ENCODE peak calls at places on chromosomes 12 and 14, in seven cellular contexts. One of them, this sample, is unnamed.

GRCh38 chr12:127174881-127175280 is 1092.1 kb upstream of the TMEM132C start:
- DNase-seq in heart right ventricle: no peak
- DNase-seq in tibial nerve: no peak
- DNase-seq in endodermal cell: no peak
- DNase-seq in fibroblast of lung: no peak
- DNase-seq in A549: no peak
- DNase-seq in Peyer's patch: no peak
- DNase-seq in this sample: no peak

GRCh38 chr12:62605972-62606371 is 139.3 kb downstream of the MON2 start:
- DNase-seq in fibroblast of lung: no peak
- DNase-seq in tibial nerve: no peak
- DNase-seq in endodermal cell: no peak
- DNase-seq in A549: no peak
- DNase-seq in Peyer's patch: no peak
- DNase-seq in heart right ventricle: no peak
- DNase-seq in this sample: no peak

GRCh38 chr12:27999521-27999920 is 27.0 kb upstream of the PTHLH start:
- DNase-seq in Peyer's patch: no peak
- DNase-seq in tibial nerve: no peak
- DNase-seq in fibroblast of lung: peak; percentile 88
- DNase-seq in heart right ventricle: no peak
- DNase-seq in endodermal cell: no peak
- DNase-seq in A549: no peak
- DNase-seq in this sample: no peak

GRCh38 chr12:88299567-88300101 is 157.5 kb downstream of the TMTC3 start:
- DNase-seq in fibroblast of lung: peak; percentile 99
- DNase-seq in heart right ventricle: no peak
- DNase-seq in A549: peak; percentile 66
- DNase-seq in Peyer's patch: no peak
- DNase-seq in endodermal cell: no peak
- DNase-seq in tibial nerve: no peak
- DNase-seq in this sample: no peak

GRCh38 chr12:64007853-64008252 is 163.4 kb downstream of the SRGAP1 start:
- DNase-seq in fibroblast of lung: peak; percentile 50
- DNase-seq in endodermal cell: no peak
- DNase-seq in Peyer's patch: no peak
- DNase-seq in heart right ventricle: no peak
- DNase-seq in A549: no peak
- DNase-seq in tibial nerve: no peak
- DNase-seq in this sample: no peak

GRCh38 chr14:102575479-102576428 is 16.7 kb upstream of the RCOR1 start:
- DNase-seq in heart right ventricle: no peak
- DNase-seq in A549: no peak
- DNase-seq in Peyer's patch: no peak
- DNase-seq in fibroblast of lung: no peak
- DNase-seq in tibial nerve: no peak
- DNase-seq in endodermal cell: peak; percentile 50
- DNase-seq in this sample: no peak

GRCh38 chr12:90021729-90022249 is 313.2 kb upstream of the ATP2B1 start:
- DNase-seq in endodermal cell: no peak
- DNase-seq in fibroblast of lung: no peak
- DNase-seq in A549: no peak
- DNase-seq in Peyer's patch: no peak
- DNase-seq in tibial nerve: no peak
- DNase-seq in heart right ventricle: no peak
- DNase-seq in this sample: no peak

GRCh38 chr12:21774358-21775129 is at the start of gene KCNJ8:
- DNase-seq in Peyer's patch: no peak
- DNase-seq in A549: peak; percentile 12
- DNase-seq in endodermal cell: peak; percentile 96
- DNase-seq in fibroblast of lung: peak; percentile 57
- DNase-seq in tibial nerve: peak; percentile 16
- DNase-seq in heart right ventricle: peak; percentile 90
- DNase-seq in this sample: no peak

GRCh38 chr12:92105676-92106075 is 40.0 kb downstream of the BTG1 start:
- DNase-seq in endodermal cell: no peak
- DNase-seq in tibial nerve: no peak
- DNase-seq in heart right ventricle: no peak
- DNase-seq in A549: no peak
- DNase-seq in Peyer's patch: no peak
- DNase-seq in fibroblast of lung: no peak
- DNase-seq in this sample: no peak

DNA sequence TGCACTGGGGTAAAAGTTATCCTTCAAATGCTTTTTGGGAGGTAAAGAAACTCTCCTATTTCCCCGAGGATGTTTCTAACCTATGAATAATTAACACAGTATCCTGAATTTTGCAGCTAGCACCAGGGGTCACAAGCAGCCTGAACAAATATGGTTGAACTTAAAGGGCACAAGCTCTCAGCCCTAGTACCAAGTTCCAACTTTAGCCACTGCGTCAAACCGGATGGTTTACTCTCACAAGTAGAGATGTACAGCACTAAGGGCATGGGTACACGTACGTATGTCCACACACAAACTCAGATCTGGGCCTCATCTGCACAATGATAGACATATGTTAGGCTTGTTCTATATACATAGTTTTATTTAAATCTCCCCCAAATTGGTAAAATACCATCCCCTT is 4.7 kb downstream of the CCDC88C start:
- DNase-seq in A549: no peak
- DNase-seq in fibroblast of lung: no peak
- DNase-seq in tibial nerve: no peak
- DNase-seq in heart right ventricle: no peak
- DNase-seq in endodermal cell: no peak
- DNase-seq in Peyer's patch: no peak
- DNase-seq in this sample: no peak
- H3K4me3 ChIP-seq in A549: no peak overlapping the region
- H3K4me3 ChIP-seq in fibroblast of lung: no peak overlapping the region
- H3K4me3 ChIP-seq in tibial nerve: no peak overlapping the region
- H3K4me3 ChIP-seq in heart right ventricle: no peak overlapping the region
- H3K4me3 ChIP-seq in endodermal cell: no peak overlapping the region
- H3K4me3 ChIP-seq in Peyer's patch: no peak overlapping the region
- H3K4me3 ChIP-seq in this sample: peak overlapping the region; percentile 77

DNA sequence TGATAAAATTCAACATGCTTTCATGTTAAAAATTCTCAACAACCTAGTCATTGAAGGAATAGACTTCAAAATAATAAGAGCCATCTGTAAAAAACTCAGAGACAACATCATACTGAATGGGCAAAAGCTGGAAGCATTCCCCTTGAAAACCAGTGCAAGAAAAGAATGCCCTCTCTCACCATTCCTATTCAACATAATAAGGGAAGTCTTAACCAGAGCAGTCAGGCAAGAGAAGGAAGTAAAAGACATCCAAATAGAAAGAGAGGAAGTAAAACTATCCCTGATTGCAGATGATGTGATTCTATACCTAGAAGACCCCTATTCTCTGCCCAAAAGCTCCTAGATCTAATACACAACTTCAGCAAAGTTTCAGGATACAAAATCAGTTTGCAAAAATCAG is 52.9 kb downstream of the APOBEC1 start:
- DNase-seq in A549: no peak
- DNase-seq in tibial nerve: no peak
- DNase-seq in fibroblast of lung: no peak
- DNase-seq in Peyer's patch: no peak
- DNase-seq in heart right ventricle: no peak
- DNase-seq in endodermal cell: no peak
- DNase-seq in this sample: no peak
- TF ChIP-seq CTCF in A549: no peak
- TF ChIP-seq CTCF in tibial nerve: no peak
- TF ChIP-seq CTCF in fibroblast of lung: no peak
- TF ChIP-seq CTCF in Peyer's patch: no peak
- TF ChIP-seq CTCF in heart right ventricle: no peak
- TF ChIP-seq CTCF in endodermal cell: no peak
- TF ChIP-seq CTCF in this sample: no peak

GRCh38 chr12:57151741-57152407 is 4.5 kb upstream of the LRP1-AS start:
- DNase-seq in heart right ventricle: peak; percentile 40
- DNase-seq in fibroblast of lung: peak; percentile 79
- DNase-seq in endodermal cell: no peak
- DNase-seq in A549: no peak
- DNase-seq in tibial nerve: peak; percentile 71
- DNase-seq in Peyer's patch: no peak
- DNase-seq in this sample: no peak
- H3K4me1 ChIP-seq in heart right ventricle: peaks cover 100% of the 10 kb centered on the region
- H3K4me1 ChIP-seq in fibroblast of lung: peaks cover 60% of the 10 kb centered on the region
- H3K4me1 ChIP-seq in endodermal cell: peaks cover 25% of the 10 kb centered on the region
- H3K4me1 ChIP-seq in A549: peaks cover 25% of the 10 kb centered on the region
- H3K4me1 ChIP-seq in tibial nerve: peaks cover 67% of the 10 kb centered on the region
- H3K4me1 ChIP-seq in Peyer's patch: peaks cover 19% of the 10 kb centered on the region
- H3K4me1 ChIP-seq in this sample: no peaks in the 10 kb centered on the region

GRCh38 chr14:100787659-100788058 is 38.3 kb upstream of the MEG3 start:
- DNase-seq in fibroblast of lung: no peak
- DNase-seq in Peyer's patch: no peak
- DNase-seq in heart right ventricle: no peak
- DNase-seq in tibial nerve: no peak
- DNase-seq in endodermal cell: no peak
- DNase-seq in A549: no peak
- DNase-seq in this sample: no peak
- H3K4me3 ChIP-seq in fibroblast of lung: no peak overlapping the region
- H3K4me3 ChIP-seq in Peyer's patch: no peak overlapping the region
- H3K4me3 ChIP-seq in heart right ventricle: no peak overlapping the region
- H3K4me3 ChIP-seq in tibial nerve: no peak overlapping the region
- H3K4me3 ChIP-seq in endodermal cell: no peak overlapping the region
- H3K4me3 ChIP-seq in A549: no peak overlapping the region
- H3K4me3 ChIP-seq in this sample: no peak overlapping the region

GRCh38 chr14:58947816-58948440 is 240.5 kb upstream of the DAAM1 start:
- DNase-seq in tibial nerve: no peak
- DNase-seq in Peyer's patch: no peak
- DNase-seq in heart right ventricle: no peak
- DNase-seq in fibroblast of lung: peak; percentile 24
- DNase-seq in endodermal cell: peak; percentile 72
- DNase-seq in A549: no peak
- DNase-seq in this sample: no peak
- TF ChIP-seq CTCF in tibial nerve: no peak
- TF ChIP-seq CTCF in Peyer's patch: no peak
- TF ChIP-seq CTCF in heart right ventricle: no peak
- TF ChIP-seq CTCF in fibroblast of lung: peak; percentile 6
- TF ChIP-seq CTCF in endodermal cell: peak; percentile 67
- TF ChIP-seq CTCF in A549: no peak
- TF ChIP-seq CTCF in this sample: no peak

GRCh38 chr12:80188566-80188965 is 89.2 kb downstream of the OTOGL start:
- DNase-seq in heart right ventricle: no peak
- DNase-seq in fibroblast of lung: peak; percentile 8
- DNase-seq in endodermal cell: no peak
- DNase-seq in tibial nerve: no peak
- DNase-seq in A549: no peak
- DNase-seq in Peyer's patch: no peak
- DNase-seq in this sample: no peak

GRCh38 chr12:80183939-80184338 is 84.6 kb downstream of the OTOGL start:
- DNase-seq in Peyer's patch: no peak
- DNase-seq in heart right ventricle: no peak
- DNase-seq in A549: no peak
- DNase-seq in fibroblast of lung: no peak
- DNase-seq in tibial nerve: no peak
- DNase-seq in endodermal cell: no peak
- DNase-seq in this sample: no peak

GRCh38 chr12:80187660-80188090 is 88.3 kb downstream of the OTOGL start:
- DNase-seq in tibial nerve: no peak
- DNase-seq in A549: no peak
- DNase-seq in heart right ventricle: peak; percentile 12
- DNase-seq in endodermal cell: no peak
- DNase-seq in Peyer's patch: no peak
- DNase-seq in fibroblast of lung: peak; percentile 67
- DNase-seq in this sample: no peak

GRCh38 chr12:80189241-80189640 is 89.9 kb downstream of the OTOGL start:
- DNase-seq in tibial nerve: no peak
- DNase-seq in endodermal cell: no peak
- DNase-seq in fibroblast of lung: peak; percentile 93
- DNase-seq in heart right ventricle: no peak
- DNase-seq in A549: no peak
- DNase-seq in Peyer's patch: no peak
- DNase-seq in this sample: no peak

DNA sequence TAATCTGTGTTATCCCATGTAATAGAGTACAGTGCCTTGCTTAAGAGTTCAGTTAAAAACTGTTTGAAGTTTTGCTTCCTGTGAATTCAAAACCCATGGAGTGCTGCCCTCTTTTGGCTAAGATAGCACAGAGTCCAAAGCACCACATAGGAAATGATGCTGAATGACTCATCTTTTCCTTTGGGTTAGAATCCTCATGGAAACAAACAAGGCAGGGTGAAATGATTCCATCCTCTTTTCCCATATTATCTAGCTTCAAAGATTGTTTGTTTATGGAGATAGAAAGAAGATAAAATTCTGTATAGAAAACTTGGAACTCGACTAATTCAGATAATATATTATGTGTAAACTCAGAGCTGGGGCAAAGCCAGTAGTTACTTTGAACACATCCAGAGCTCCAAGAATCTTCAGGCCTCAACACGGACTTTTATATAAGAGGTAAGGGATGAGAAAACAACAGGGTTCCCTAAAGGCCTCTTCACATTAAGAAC is 87.4 kb downstream of the OTOGL start:
- DNase-seq in Peyer's patch: no peak
- DNase-seq in A549: peak; percentile 52
- DNase-seq in heart right ventricle: no peak
- DNase-seq in endodermal cell: peak; percentile 81
- DNase-seq in fibroblast of lung: peak; percentile 93
- DNase-seq in tibial nerve: peak; percentile 32
- DNase-seq in this sample: peak; percentile 4
- H3K4me1 ChIP-seq in Peyer's patch: no peaks in the 10 kb centered on the region
- H3K4me1 ChIP-seq in A549: peaks cover 3% of the 10 kb centered on the region
- H3K4me1 ChIP-seq in heart right ventricle: peaks cover 20% of the 10 kb centered on the region
- H3K4me1 ChIP-seq in endodermal cell: no peaks in the 10 kb centered on the region
- H3K4me1 ChIP-seq in fibroblast of lung: peaks cover 13% of the 10 kb centered on the region
- H3K4me1 ChIP-seq in tibial nerve: no peaks in the 10 kb centered on the region
- H3K4me1 ChIP-seq in this sample: no peaks in the 10 kb centered on the region

GRCh38 chr14:99737451-99737951 is 53.4 kb downstream of the CYP46A1 start:
- DNase-seq in Peyer's patch: no peak
- DNase-seq in fibroblast of lung: no peak
- DNase-seq in tibial nerve: no peak
- DNase-seq in heart right ventricle: peak; percentile 78
- DNase-seq in A549: peak; percentile 86
- DNase-seq in endodermal cell: no peak
- DNase-seq in this sample: no peak

GRCh38 chr14:99735189-99736135 is 51.4 kb downstream of the CYP46A1 start:
- DNase-seq in heart right ventricle: no peak
- DNase-seq in fibroblast of lung: no peak
- DNase-seq in tibial nerve: peak; percentile 7
- DNase-seq in Peyer's patch: peak; percentile 31
- DNase-seq in A549: no peak
- DNase-seq in endodermal cell: peak; percentile 43
- DNase-seq in this sample: no peak

GRCh38 chr14:99737956-99738667 is 54.0 kb downstream of the CYP46A1 start:
- DNase-seq in heart right ventricle: no peak
- DNase-seq in fibroblast of lung: no peak
- DNase-seq in Peyer's patch: no peak
- DNase-seq in A549: no peak
- DNase-seq in tibial nerve: no peak
- DNase-seq in endodermal cell: no peak
- DNase-seq in this sample: no peak

GRCh38 chr14:99734406-99735051 is 50.4 kb downstream of the CYP46A1 start:
- DNase-seq in heart right ventricle: no peak
- DNase-seq in A549: no peak
- DNase-seq in tibial nerve: peak; percentile 11
- DNase-seq in endodermal cell: peak; percentile 37
- DNase-seq in Peyer's patch: peak; percentile 44
- DNase-seq in fibroblast of lung: no peak
- DNase-seq in this sample: no peak

GRCh38 chr14:99736600-99737371 is 52.7 kb downstream of the CYP46A1 start:
- DNase-seq in heart right ventricle: peak; percentile 57
- DNase-seq in endodermal cell: no peak
- DNase-seq in A549: no peak
- DNase-seq in Peyer's patch: peak; percentile 45
- DNase-seq in tibial nerve: no peak
- DNase-seq in fibroblast of lung: no peak
- DNase-seq in this sample: no peak
- H3K4me3 ChIP-seq in heart right ventricle: peak overlapping the region; percentile 62
- H3K4me3 ChIP-seq in endodermal cell: no peak overlapping the region
- H3K4me3 ChIP-seq in A549: peak overlapping the region; percentile 45
- H3K4me3 ChIP-seq in Peyer's patch: no peak overlapping the region
- H3K4me3 ChIP-seq in tibial nerve: peak overlapping the region; percentile 48
- H3K4me3 ChIP-seq in fibroblast of lung: no peak overlapping the region
- H3K4me3 ChIP-seq in this sample: no peak overlapping the region

GRCh38 chr12:120686690-120687569 is at the start of gene MLEC:
- DNase-seq in Peyer's patch: peak; percentile 99
- DNase-seq in A549: peak; percentile 99
- DNase-seq in heart right ventricle: peak; percentile 99
- DNase-seq in tibial nerve: peak; percentile 99
- DNase-seq in fibroblast of lung: peak; percentile 94
- DNase-seq in endodermal cell: peak; percentile 100
- DNase-seq in this sample: peak; percentile 99
- TF ChIP-seq CTCF in Peyer's patch: no peak
- TF ChIP-seq CTCF in A549: no peak
- TF ChIP-seq CTCF in heart right ventricle: peak; percentile 20
- TF ChIP-seq CTCF in tibial nerve: no peak
- TF ChIP-seq CTCF in fibroblast of lung: no peak
- TF ChIP-seq CTCF in endodermal cell: peak; percentile 35
- TF ChIP-seq CTCF in this sample: no peak